ENCODE peak calls at places on chromosome 4, in seven cellular contexts. B, F, O, M, J, P and D are unnamed samples.

GRCh38 chr4:37555324-37555723 is 130.9 kb downstream of the RELL1 start:
- DNase-seq in O (no peak), P (no peak), F (no peak), M (no peak), J (no peak), B (no peak), D (no peak)

GRCh38 chr4:169399976-169400767 is 129.4 kb upstream of the SH3RF1 start:
- DNase-seq in M (no peak), J (no peak), F (no peak), B (no peak), P (no peak), O (no peak), D (no peak)

GRCh38 chr4:165512464-165512863 is 133.7 kb downstream of the CPE start:
- DNase-seq in M (no peak), P (no peak), O (no peak), F (no peak), B (no peak), J (no peak), D (no peak)

GRCh38 chr4:106868381-106869035 is 167.6 kb downstream of the DKK2 start:
- DNase-seq in F (no peak), J (no peak), P (no peak), B (no peak), O (no peak), M (no peak), D (no peak)

GRCh38 chr4:915041-915474 is 17.1 kb downstream of the GAK start:
- DNase-seq in F (peak), M (no peak), B (no peak), P (no peak), O (no peak), J (no peak), D (no peak)

GRCh38 chr4:81527115-81527514 is 55.4 kb upstream of the RASGEF1B start:
- DNase-seq in B (no peak), P (no peak), O (no peak), M (no peak), F (no peak), J (no peak), D (no peak)

GRCh38 chr4:156888762-156889161 is 82.8 kb downstream of the PDGFC start:
- DNase-seq in P (no peak), M (no peak), J (no peak), O (no peak), F (no peak), B (no peak), D (no peak)

GRCh38 chr4:7656244-7656800 is 221.6 kb upstream of the PSAPL1 start:
- DNase-seq in P (no peak), M (no peak), J (no peak), O (no peak), F (no peak), B (no peak), D (no peak)

GRCh38 chr4:78560296-78560963 is 8.9 kb downstream of the ANXA3 start:
- DNase-seq in F (no peak), J (peak), B (no peak), O (no peak), M (no peak), P (peak), D (peak)

GRCh38 chr4:8591114-8591513 is 1.5 kb upstream of the CPZ start:
- DNase-seq in F (no peak), M (no peak), J (no peak), B (no peak), O (no peak), P (no peak), D (no peak)

GRCh38 chr4:127533028-127533700 is 99.6 kb upstream of the INTU start:
- DNase-seq in B (no peak), J (no peak), P (no peak), M (peak), F (no peak), O (no peak), D (no peak)

GRCh38 chr4:825969-826330 is at the start of gene CPLX1:
- DNase-seq in O (no peak), F (no peak), J (peak), M (no peak), P (no peak), B (no peak), D (no peak)

GRCh38 chr4:24070117-24070516 is 180.3 kb upstream of the PPARGC1A start:
- DNase-seq in P (no peak), J (peak), M (no peak), O (no peak), F (no peak), B (no peak), D (no peak)

GRCh38 chr4:40337081-40337480 is 1.9 kb downstream of the CHRNA9 start:
- DNase-seq in P (no peak), B (no peak), J (no peak), F (no peak), M (no peak), O (no peak), D (no peak)

GRCh38 chr4:32140636-32141035 is 1420.5 kb downstream of the PCDH7 start:
- DNase-seq in P (peak), O (no peak), F (no peak), M (no peak), J (peak), B (no peak), D (peak)

GRCh38 chr4:5462254-5462835 is 246.0 kb downstream of the EVC2 start:
- DNase-seq in O (no peak), M (no peak), P (no peak), J (no peak), F (peak), B (no peak), D (no peak)

GRCh38 chr4:85166318-85166717 is 199.8 kb upstream of the WDFY3 start:
- DNase-seq in M (no peak), F (no peak), B (no peak), J (peak), O (no peak), P (no peak), D (peak)

GRCh38 chr4:14178421-14178820 is 550.9 kb upstream of the BOD1L1 start:
- DNase-seq in P (no peak), M (no peak), O (no peak), J (no peak), B (no peak), F (no peak), D (no peak)

GRCh38 chr4:80215449-80216052 is 18.2 kb downstream of the PRDM8 start:
- DNase-seq in O (no peak), F (no peak), M (no peak), B (no peak), J (no peak), P (no peak), D (no peak)

GRCh38 chr4:138405439-138405838 is 163.3 kb upstream of the SLC7A11 start:
- DNase-seq in B (no peak), J (peak), O (no peak), M (no peak), F (no peak), P (no peak), D (peak)

GRCh38 chr4:180913750-180914149 is 1329.5 kb upstream of the TENM3 start:
- DNase-seq in J (no peak), P (peak), O (no peak), F (no peak), B (no peak), M (no peak), D (no peak)

GRCh38 chr4:188387134-188387791 is 248.0 kb downstream of the TRIML1 start:
- DNase-seq in O (no peak), B (no peak), P (peak), J (peak), M (no peak), F (no peak), D (peak)

GRCh38 chr4:166279261-166279660 is 406.2 kb downstream of the TLL1 start:
- DNase-seq in M (no peak), B (no peak), F (no peak), O (no peak), J (no peak), P (no peak), D (no peak)

GRCh38 chr4:3792813-3793212 is 26.6 kb downstream of the ADRA2C start:
- DNase-seq in B (no peak), J (no peak), O (no peak), P (no peak), F (no peak), M (no peak), D (peak)

GRCh38 chr4:41927761-41928499 is 7.3 kb upstream of the TMEM33 start:
- DNase-seq in J (no peak), P (no peak), F (no peak), M (no peak), B (no peak), O (no peak), D (peak)

GRCh38 chr4:173057442-173057841 is 111.2 kb upstream of the GALNT7 start:
- DNase-seq in F (no peak), B (no peak), P (no peak), J (no peak), O (no peak), M (no peak), D (no peak)

GRCh38 chr4:26071688-26072087 is 157.7 kb downstream of the SMIM20 start:
- DNase-seq in J (no peak), O (no peak), F (no peak), P (no peak), B (no peak), M (no peak), D (no peak)